ENCODE peak calls at places on chromosomes 1 and 21, in six cellular contexts. Z is B cell; D is pulmonary artery endothelial cell; Y is mucosa of gallbladder; P is breast epithelium; J is activated CD4-positive, alpha-beta T cell treated with anti-CD3 and anti-CD28 coated beads for 36 hours. V is an unnamed sample.

GRCh38 chr1:247747616-247748015 is 325 bp downstream of the OR14A2 start:
- DNase-seq in Z (no peak), D (no peak), Y (no peak), P (no peak), J (no peak), V (no peak)

GRCh38 chr1:230858918-230859819 is 9.2 kb downstream of the C1orf198 start:
- DNase-seq in Z (no peak), D (no peak), Y (no peak), P (no peak), J (no peak), V (peak)

GRCh38 chr1:30808067-30808662 is 50.6 kb upstream of the LAPTM5 start:
- DNase-seq in Z (no peak), D (no peak), Y (no peak), P (no peak), J (no peak), V (no peak)

GRCh38 chr1:72282271-72282656 is at the start of gene NEGR1:
- DNase-seq in Z (no peak), D (no peak), Y (peak), P (peak), J (peak), V (peak)

GRCh38 chr1:225471453-225472301 is 43.8 kb upstream of the LBR start:
- DNase-seq in Z (peak), D (no peak), Y (no peak), P (no peak), J (peak), V (no peak)

GRCh38 chr1:21337931-21338567 is 47.8 kb upstream of the ECE1 start:
- DNase-seq in Z (no peak), D (no peak), Y (peak), P (peak), J (peak), V (peak)

GRCh38 chr1:69697343-69697742 is 129.6 kb downstream of the LRRC7 start:
- DNase-seq in Z (no peak), D (no peak), Y (no peak), P (no peak), J (no peak), V (no peak)

GRCh38 chr1:162317659-162318058 is 59.0 kb downstream of the SPATA46 start:
- DNase-seq in Z (no peak), D (no peak), Y (no peak), P (no peak), J (no peak), V (no peak)

GRCh38 chr1:160522622-160523345 is at the start of gene SLAMF6:
- DNase-seq in Z (peak), D (no peak), Y (no peak), P (no peak), J (peak), V (no peak)

GRCh38 chr1:175384546-175384945 is 192.0 kb upstream of the KIAA0040 start:
- DNase-seq in Z (no peak), D (no peak), Y (no peak), P (no peak), J (no peak), V (no peak)

GRCh38 chr21:45282283-45283018 is 5.2 kb downstream of the POFUT2 start:
- DNase-seq in Z (no peak), D (no peak), Y (no peak), P (peak), J (no peak), V (peak)

GRCh38 chr1:21663251-21663950 is 5.8 kb downstream of the RAP1GAP start:
- DNase-seq in Z (no peak), D (no peak), Y (no peak), P (peak), J (no peak), V (no peak)

GRCh38 chr1:205313681-205314308 is 7.8 kb downstream of the NUAK2 start:
- DNase-seq in Z (peak), D (no peak), Y (peak), P (no peak), J (peak), V (peak)

GRCh38 chr1:51119331-51119730 is 17.3 kb downstream of the C1orf185 start:
- DNase-seq in Z (no peak), D (no peak), Y (no peak), P (no peak), J (no peak), V (no peak)

GRCh38 chr1:22247527-22248218 is 104.8 kb upstream of the WNT4 start:
- DNase-seq in Z (no peak), D (no peak), Y (no peak), P (no peak), J (no peak), V (no peak)

GRCh38 chr1:39901486-39902120 is at the start of gene MYCL:
- DNase-seq in Z (peak), D (no peak), Y (peak), P (peak), J (peak), V (peak)

GRCh38 chr1:174659823-174660222 is 212.1 kb downstream of the GPR52 start:
- DNase-seq in Z (no peak), D (no peak), Y (no peak), P (no peak), J (no peak), V (no peak)

GRCh38 chr1:167221804-167222610 is 1.3 kb downstream of the POU2F1 start:
- DNase-seq in Z (peak), D (peak), Y (peak), P (peak), J (peak), V (peak)

GRCh38 chr1:11515403-11516300 is 36.7 kb downstream of the DISP3 start:
- DNase-seq in Z (no peak), D (no peak), Y (no peak), P (peak), J (no peak), V (no peak)

GRCh38 chr1:8858888-8859706 is 19.4 kb downstream of the ENO1 start:
- DNase-seq in Z (no peak), D (no peak), Y (peak), P (no peak), J (peak), V (peak)

GRCh38 chr1:234611799-234612351 is 1.9 kb upstream of the IRF2BP2 start:
- DNase-seq in Z (no peak), D (no peak), Y (peak), P (no peak), J (peak), V (no peak)

GRCh38 chr21:42199488-42200463 is 19.2 kb upstream of the ABCG1 start:
- DNase-seq in Z (no peak), D (peak), Y (no peak), P (no peak), J (no peak), V (peak)

GRCh38 chr1:87760100-87760499 is 431.4 kb downstream of the LMO4 start:
- DNase-seq in Z (no peak), D (no peak), Y (no peak), P (no peak), J (no peak), V (no peak)

GRCh38 chr1:36881541-36881940 is 152.8 kb downstream of the GRIK3 start:
- DNase-seq in Z (no peak), D (no peak), Y (peak), P (no peak), J (no peak), V (no peak)

GRCh38 chr1:205519541-205520131 is 15.2 kb downstream of the CDK18 start:
- DNase-seq in Z (no peak), D (no peak), Y (no peak), P (no peak), J (no peak), V (no peak)

GRCh38 chr1:150876111-150876434 is 326 bp downstream of the ARNT start:
- DNase-seq in Z (no peak), D (peak), Y (no peak), P (peak), J (no peak), V (peak)

V was measured in testis.